ENCODE peak calls at places on chromosomes 2 and 18, in five cellular contexts. One of them, this sample, is unnamed.

GRCh38 chr2:20217041-20217970 is 7.6 kb downstream of the SDC1 start:
- DNase-seq in GM23248: peak
- DNase-seq in heart left ventricle: peak
- DNase-seq in adipocyte: no peak
- DNase-seq in tibial nerve: no peak
- DNase-seq in this sample: no peak

GRCh38 chr2:176494949-176495353 is 225.7 kb downstream of the MTX2 start:
- DNase-seq in GM23248: peak
- DNase-seq in adipocyte: no peak
- DNase-seq in heart left ventricle: peak
- DNase-seq in tibial nerve: peak
- DNase-seq in this sample: no peak

GRCh38 chr2:108169982-108170625 is 69.7 kb upstream of the SULT1C3 start:
- DNase-seq in GM23248: peak
- DNase-seq in heart left ventricle: no peak
- DNase-seq in tibial nerve: no peak
- DNase-seq in adipocyte: peak
- DNase-seq in this sample: no peak

GRCh38 chr2:85725451-85725850 is 28.3 kb upstream of the ATOH8 start:
- DNase-seq in tibial nerve: no peak
- DNase-seq in GM23248: no peak
- DNase-seq in heart left ventricle: no peak
- DNase-seq in adipocyte: no peak
- DNase-seq in this sample: no peak

GRCh38 chr18:32358075-32358474 is 112.6 kb downstream of the GAREM1 start:
- DNase-seq in GM23248: no peak
- DNase-seq in tibial nerve: no peak
- DNase-seq in adipocyte: no peak
- DNase-seq in heart left ventricle: no peak
- DNase-seq in this sample: no peak

GRCh38 chr18:10499230-10499629 is 26.6 kb upstream of the NAPG start:
- DNase-seq in heart left ventricle: no peak
- DNase-seq in adipocyte: no peak
- DNase-seq in tibial nerve: no peak
- DNase-seq in GM23248: no peak
- DNase-seq in this sample: no peak

GRCh38 chr2:206937519-206937918 is 1.8 kb upstream of the CPO start:
- DNase-seq in tibial nerve: no peak
- DNase-seq in adipocyte: no peak
- DNase-seq in heart left ventricle: no peak
- DNase-seq in GM23248: no peak
- DNase-seq in this sample: no peak

GRCh38 chr2:47313141-47313691 is 89.7 kb upstream of the MSH2 start:
- DNase-seq in adipocyte: no peak
- DNase-seq in GM23248: no peak
- DNase-seq in heart left ventricle: no peak
- DNase-seq in tibial nerve: no peak
- DNase-seq in this sample: no peak

GRCh38 chr2:222982010-222982908 is 69.7 kb upstream of the KCNE4 start:
- DNase-seq in heart left ventricle: peak
- DNase-seq in GM23248: peak
- DNase-seq in adipocyte: peak
- DNase-seq in tibial nerve: peak
- DNase-seq in this sample: no peak

GRCh38 chr2:204967199-204967995 is 422.1 kb downstream of the PARD3B start:
- DNase-seq in tibial nerve: no peak
- DNase-seq in GM23248: no peak
- DNase-seq in heart left ventricle: no peak
- DNase-seq in adipocyte: no peak
- DNase-seq in this sample: peak

GRCh38 chr2:20657522-20658235 is 6.8 kb upstream of the HS1BP3 start:
- DNase-seq in adipocyte: no peak
- DNase-seq in tibial nerve: no peak
- DNase-seq in heart left ventricle: no peak
- DNase-seq in GM23248: no peak
- DNase-seq in this sample: no peak

GRCh38 chr2:9074930-9075329 is 71.4 kb upstream of the MBOAT2 start:
- DNase-seq in heart left ventricle: no peak
- DNase-seq in adipocyte: no peak
- DNase-seq in tibial nerve: no peak
- DNase-seq in GM23248: no peak
- DNase-seq in this sample: no peak

GRCh38 chr2:134586289-134586980 is 132.4 kb downstream of the TMEM163 start:
- DNase-seq in tibial nerve: no peak
- DNase-seq in adipocyte: no peak
- DNase-seq in GM23248: no peak
- DNase-seq in heart left ventricle: no peak
- DNase-seq in this sample: no peak

GRCh38 chr2:68357608-68358337 is 7.3 kb upstream of the PLEK start:
- DNase-seq in GM23248: peak
- DNase-seq in heart left ventricle: peak
- DNase-seq in adipocyte: peak
- DNase-seq in tibial nerve: peak
- DNase-seq in this sample: no peak

GRCh38 chr2:85710687-85711577 is 16.8 kb downstream of the GNLY start:
- DNase-seq in heart left ventricle: peak
- DNase-seq in tibial nerve: peak
- DNase-seq in adipocyte: no peak
- DNase-seq in GM23248: peak
- DNase-seq in this sample: no peak

GRCh38 chr2:656676-657075 is 20.5 kb downstream of the TMEM18 start:
- DNase-seq in tibial nerve: no peak
- DNase-seq in heart left ventricle: no peak
- DNase-seq in GM23248: no peak
- DNase-seq in adipocyte: no peak
- DNase-seq in this sample: no peak

GRCh38 chr2:25187729-25188350 is 19.5 kb upstream of the POMC start:
- DNase-seq in tibial nerve: no peak
- DNase-seq in GM23248: no peak
- DNase-seq in adipocyte: no peak
- DNase-seq in heart left ventricle: no peak
- DNase-seq in this sample: no peak

GRCh38 chr2:141618457-141618856 is 512.4 kb downstream of the LRP1B start:
- DNase-seq in heart left ventricle: no peak
- DNase-seq in adipocyte: no peak
- DNase-seq in GM23248: no peak
- DNase-seq in tibial nerve: no peak
- DNase-seq in this sample: no peak

GRCh38 chr2:68807821-68808266 is 63.4 kb downstream of the BMP10 start:
- DNase-seq in GM23248: peak
- DNase-seq in adipocyte: peak
- DNase-seq in heart left ventricle: peak
- DNase-seq in tibial nerve: peak
- DNase-seq in this sample: no peak

GRCh38 chr2:237474511-237474911 is 12.5 kb upstream of the MLPH start:
- DNase-seq in tibial nerve: no peak
- DNase-seq in adipocyte: no peak
- DNase-seq in heart left ventricle: peak
- DNase-seq in GM23248: peak
- DNase-seq in this sample: no peak

GRCh38 chr18:50709215-50709614 is 110.6 kb downstream of the MRO start:
- DNase-seq in heart left ventricle: no peak
- DNase-seq in tibial nerve: no peak
- DNase-seq in GM23248: no peak
- DNase-seq in adipocyte: no peak
- DNase-seq in this sample: no peak

GRCh38 chr2:233643128-233643527 is 6.9 kb downstream of the UGT1A10 start:
- DNase-seq in adipocyte: no peak
- DNase-seq in tibial nerve: no peak
- DNase-seq in GM23248: peak
- DNase-seq in heart left ventricle: no peak
- DNase-seq in this sample: no peak

GRCh38 chr2:75199428-75200011 is at the start of gene TACR1:
- DNase-seq in tibial nerve: peak
- DNase-seq in adipocyte: peak
- DNase-seq in heart left ventricle: peak
- DNase-seq in GM23248: peak
- DNase-seq in this sample: peak

GRCh38 chr2:170070778-170071177 is 107.2 kb upstream of the MYO3B start:
- DNase-seq in GM23248: no peak
- DNase-seq in adipocyte: no peak
- DNase-seq in tibial nerve: no peak
- DNase-seq in heart left ventricle: no peak
- DNase-seq in this sample: no peak

GRCh38 chr2:128626758-128627515 is 308.3 kb upstream of the HS6ST1 start:
- DNase-seq in adipocyte: no peak
- DNase-seq in GM23248: peak
- DNase-seq in tibial nerve: no peak
- DNase-seq in heart left ventricle: no peak
- DNase-seq in this sample: no peak

GRCh38 chr18:48840491-48840877 is 110.3 kb downstream of the SMAD7 start:
- DNase-seq in heart left ventricle: peak
- DNase-seq in tibial nerve: no peak
- DNase-seq in GM23248: no peak
- DNase-seq in adipocyte: no peak
- DNase-seq in this sample: no peak

GRCh38 chr2:69931832-69932595 is 17.1 kb downstream of the MXD1 start:
- DNase-seq in adipocyte: no peak
- DNase-seq in heart left ventricle: no peak
- DNase-seq in GM23248: no peak
- DNase-seq in tibial nerve: no peak
- DNase-seq in this sample: no peak

GRCh38 chr2:67256892-67257291 is 140.2 kb upstream of the ETAA1 start:
- DNase-seq in heart left ventricle: no peak
- DNase-seq in GM23248: peak
- DNase-seq in tibial nerve: no peak
- DNase-seq in adipocyte: peak
- DNase-seq in this sample: no peak

GRCh38 chr2:45256173-45256866 is 247.1 kb upstream of the SIX2 start:
- DNase-seq in tibial nerve: no peak
- DNase-seq in heart left ventricle: no peak
- DNase-seq in GM23248: no peak
- DNase-seq in adipocyte: no peak
- DNase-seq in this sample: no peak

GRCh38 chr18:75875559-75875958 is 448.1 kb upstream of the SMIM21 start:
- DNase-seq in tibial nerve: no peak
- DNase-seq in heart left ventricle: no peak
- DNase-seq in GM23248: no peak
- DNase-seq in adipocyte: no peak
- DNase-seq in this sample: no peak

DNA sequence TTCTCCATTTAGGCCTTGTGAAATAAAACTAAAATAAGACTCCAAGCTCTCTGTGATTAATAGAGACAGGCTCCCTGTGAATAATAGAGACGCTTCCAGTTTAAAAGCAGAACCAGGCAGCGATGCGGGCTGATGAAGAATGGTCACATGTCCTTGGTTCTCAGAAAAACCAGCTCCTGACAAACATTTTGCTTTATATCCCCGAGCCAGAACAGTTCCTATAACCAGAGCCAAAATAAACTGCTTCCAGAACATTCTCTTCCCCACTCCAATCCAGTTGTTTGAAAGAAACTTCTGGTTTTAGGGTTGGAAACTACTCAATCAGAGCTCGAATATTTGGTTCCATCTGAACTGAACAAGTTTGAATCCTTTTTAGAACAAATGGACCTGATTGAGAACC is 213.7 kb downstream of the TSN start:
- DNase-seq in GM23248: peak
- DNase-seq in tibial nerve: peak
- DNase-seq in adipocyte: peak
- DNase-seq in heart left ventricle: peak
- DNase-seq in this sample: no peak
- H3K4me3 ChIP-seq in GM23248: peak
- H3K4me3 ChIP-seq in tibial nerve: peak
- H3K4me3 ChIP-seq in adipocyte: peak
- H3K4me3 ChIP-seq in heart left ventricle: no peak
- H3K4me3 ChIP-seq in this sample: no peak

GRCh38 chr18:35780937-35781336 is 191.5 kb upstream of the RMP24 start:
- DNase-seq in adipocyte: no peak
- DNase-seq in GM23248: no peak
- DNase-seq in heart left ventricle: no peak
- DNase-seq in tibial nerve: no peak
- DNase-seq in this sample: no peak

GRCh38 chr18:35789543-35789942 is 182.9 kb upstream of the RMP24 start:
- DNase-seq in GM23248: no peak
- DNase-seq in adipocyte: no peak
- DNase-seq in heart left ventricle: no peak
- DNase-seq in tibial nerve: no peak
- DNase-seq in this sample: no peak

GRCh38 chr18:35782926-35783325 is 189.6 kb upstream of the RMP24 start:
- DNase-seq in heart left ventricle: no peak
- DNase-seq in tibial nerve: no peak
- DNase-seq in GM23248: no peak
- DNase-seq in adipocyte: no peak
- DNase-seq in this sample: no peak

DNA sequence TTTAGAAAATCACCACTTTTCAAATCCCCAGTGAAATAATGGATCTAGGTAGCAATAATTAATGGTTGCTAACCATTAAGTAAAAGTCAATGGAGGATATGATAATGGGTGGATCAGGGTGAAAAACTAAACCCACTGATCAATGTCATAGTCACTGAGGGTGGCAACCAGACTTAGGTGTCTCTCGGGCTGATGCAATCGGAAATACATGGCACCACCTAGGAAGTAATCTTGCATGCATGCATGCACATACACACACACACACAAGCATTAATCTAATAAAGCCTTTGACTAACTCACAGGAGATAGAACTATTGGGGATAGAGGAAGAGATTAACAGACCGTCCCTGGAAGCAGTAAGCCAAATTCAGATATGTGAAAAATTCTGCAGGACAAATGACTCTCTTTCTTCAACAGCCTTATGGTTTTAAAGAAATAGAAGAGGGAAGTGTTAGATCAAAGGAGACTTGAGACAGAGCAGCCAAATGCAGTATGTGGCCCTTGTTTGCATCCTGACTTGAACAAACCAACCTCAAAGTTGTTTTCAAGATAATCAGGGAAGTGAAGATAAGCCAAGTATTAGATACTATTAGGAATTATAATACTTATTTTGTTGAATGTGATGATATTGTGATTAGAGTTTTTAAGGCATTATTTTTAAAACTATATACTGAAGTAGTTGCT is 186.0 kb upstream of the RMP24 start:
- DNase-seq in heart left ventricle: no peak
- DNase-seq in GM23248: no peak
- DNase-seq in adipocyte: no peak
- DNase-seq in tibial nerve: no peak
- DNase-seq in this sample: no peak
- H3K4me3 ChIP-seq in heart left ventricle: no peak
- H3K4me3 ChIP-seq in GM23248: no peak
- H3K4me3 ChIP-seq in adipocyte: no peak
- H3K4me3 ChIP-seq in tibial nerve: no peak
- H3K4me3 ChIP-seq in this sample: no peak

GRCh38 chr2:168660859-168661258 is 141.6 kb upstream of the NOSTRIN start:
- DNase-seq in GM23248: no peak
- DNase-seq in tibial nerve: no peak
- DNase-seq in heart left ventricle: peak
- DNase-seq in adipocyte: no peak
- DNase-seq in this sample: no peak
- H3K4me3 ChIP-seq in GM23248: no peak
- H3K4me3 ChIP-seq in tibial nerve: no peak
- H3K4me3 ChIP-seq in heart left ventricle: no peak
- H3K4me3 ChIP-seq in adipocyte: no peak
- H3K4me3 ChIP-seq in this sample: no peak

DNA sequence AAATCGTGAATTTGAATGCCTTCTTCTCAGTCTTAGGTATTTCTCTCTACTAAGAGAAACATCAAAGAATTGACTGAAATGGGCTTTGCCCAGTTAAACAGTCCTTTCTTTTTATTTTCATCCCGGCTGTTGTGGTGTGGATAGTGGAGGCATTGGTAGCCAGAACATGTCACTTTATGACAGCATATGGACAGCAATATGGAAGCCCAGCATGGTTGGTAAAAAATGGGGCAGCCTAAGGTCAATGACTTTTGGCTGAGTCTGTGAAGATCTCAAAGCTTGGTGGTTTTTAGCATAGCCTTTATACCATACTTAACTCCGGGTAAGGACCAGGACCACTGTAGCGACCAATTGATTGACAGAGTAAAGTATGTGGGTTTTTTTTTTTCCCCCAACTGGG is 3.2 kb downstream of the CERS6 start:
- DNase-seq in adipocyte: no peak
- DNase-seq in heart left ventricle: no peak
- DNase-seq in tibial nerve: no peak
- DNase-seq in GM23248: no peak
- DNase-seq in this sample: no peak
- H3K4me3 ChIP-seq in adipocyte: no peak
- H3K4me3 ChIP-seq in heart left ventricle: no peak
- H3K4me3 ChIP-seq in tibial nerve: no peak
- H3K4me3 ChIP-seq in GM23248: no peak
- H3K4me3 ChIP-seq in this sample: no peak

This sample was measured in effector memory CD4-positive, alpha-beta T cell.